ENCODE peak calls at places on chromosomes 11 and 22, in five cellular contexts. X, P, U, F and L are unnamed samples.

GRCh38 chr22:29334148-29334547 is 18.7 kb upstream of the RASL10A start:
- DNase-seq in U (no peak), P (no peak), X (no peak), F (no peak), L (no peak)

GRCh38 chr11:76910620-76911414 is 50.1 kb downstream of the ACER3 start:
- DNase-seq in X (no peak), F (no peak), U (no peak), P (no peak), L (no peak)

GRCh38 chr22:27223317-27224177 is 566.2 kb downstream of the MIAT start:
- DNase-seq in X (no peak), P (peak), F (no peak), U (no peak), L (no peak)

GRCh38 chr11:130428271-130428670 is at the start of gene ADAMTS8:
- DNase-seq in P (no peak), U (no peak), F (no peak), X (peak), L (no peak)

GRCh38 chr11:126700773-126701554 is 299.6 kb downstream of the KIRREL3 start:
- DNase-seq in F (no peak), X (no peak), P (peak), U (no peak), L (no peak)

GRCh38 chr11:130029137-130029536 is 26.5 kb upstream of the PRDM10 start:
- DNase-seq in F (no peak), P (no peak), X (no peak), U (no peak), L (no peak)

GRCh38 chr22:46280999-46281623 is 13.3 kb downstream of the TTC38 start:
- DNase-seq in X (no peak), P (no peak), F (no peak), U (no peak), L (no peak)

GRCh38 chr11:17635551-17635938 is 83.8 kb upstream of the MYOD1 start:
- DNase-seq in U (no peak), X (no peak), P (no peak), F (no peak), L (no peak)

GRCh38 chr11:102171101-102171500 is 60.9 kb downstream of the YAP1 start:
- DNase-seq in F (no peak), X (no peak), U (no peak), P (peak), L (no peak)

GRCh38 chr11:119888119-119888518 is 159.1 kb upstream of the NECTIN1 start:
- DNase-seq in P (no peak), X (no peak), F (no peak), U (no peak), L (no peak)

GRCh38 chr11:65506770-65507485 is 8.1 kb downstream of the MALAT1 start:
- DNase-seq in P (peak), U (peak), F (no peak), X (no peak), L (peak)

GRCh38 chr11:117856892-117857291 is 19.6 kb downstream of the FXYD6 start:
- DNase-seq in U (no peak), F (no peak), P (no peak), X (no peak), L (no peak)

GRCh38 chr22:44395116-44396005 is 82.6 kb upstream of the SHISAL1 start:
- DNase-seq in X (no peak), U (no peak), P (no peak), F (no peak), L (peak)

GRCh38 chr22:25780673-25781072 is 38.7 kb downstream of the MYO18B start:
- DNase-seq in X (no peak), P (no peak), F (no peak), U (no peak), L (no peak)

GRCh38 chr22:42745118-42745517 is 24.4 kb upstream of the A4GALT start:
- DNase-seq in X (no peak), F (no peak), P (peak), U (no peak), L (no peak)

GRCh38 chr22:46578824-46579561 is 41.2 kb upstream of the GRAMD4 start:
- DNase-seq in X (no peak), F (peak), P (no peak), U (no peak), L (peak)

GRCh38 chr11:10778217-10778970 is 27.3 kb downstream of the CTR9 start:
- DNase-seq in P (no peak), U (no peak), X (no peak), F (no peak), L (no peak)

GRCh38 chr11:13210424-13210823 is 67.2 kb upstream of the BMAL1 start:
- DNase-seq in F (no peak), U (no peak), X (peak), P (peak), L (no peak)

GRCh38 chr11:792873-793272 is 3.0 kb upstream of the CEND1 start:
- DNase-seq in U (no peak), F (no peak), P (no peak), X (peak), L (peak)

GRCh38 chr11:69497221-69497787 is 15.8 kb downstream of the LINC01488 start:
- DNase-seq in X (no peak), U (no peak), P (peak), F (peak), L (peak)

GRCh38 chr11:132874638-132875037 is 657.7 kb downstream of the OPCML start:
- DNase-seq in P (peak), X (no peak), F (no peak), U (no peak), L (no peak)